ENCODE peak calls at places on chromosomes 11 and 22, in eight cellular contexts. Q is uterus; L is stimulated activated CD4-positive, alpha-beta T cell treated with anti-CD3 and anti-CD28 coated beads, Interleukin-1b, Interleukin-23, amount 100 ng/mL, for 1 hour; C is amniotic epithelial cell; P is HEK293T; K is left colon; W is cardiac fibroblast; H is H7. X is an unnamed sample.

GRCh38 chr11:117678651-117679407 is 118.2 kb downstream of the DSCAML1 start:
- DNase-seq in Q (no peak), L (no peak), C (no peak), P (no peak), K (no peak), W (no peak), H (peak), X (no peak)

GRCh38 chr22:50672471-50673230 is at the start of gene SHANK3:
- DNase-seq in Q (peak), L (no peak), C (no peak), P (peak), K (no peak), W (peak), H (peak), X (no peak)

GRCh38 chr11:61797263-61797944 is 4.7 kb downstream of the FEN1 start:
- DNase-seq in Q (peak), L (peak), C (peak), P (peak), K (peak), W (peak), H (peak), X (peak)

GRCh38 chr11:134485316-134485715 is 73.3 kb upstream of the B3GAT1 start:
- DNase-seq in Q (no peak), L (no peak), C (no peak), P (no peak), K (no peak), W (no peak), H (no peak), X (no peak)

GRCh38 chr11:117837070-117837776 is 12.7 kb upstream of the FXYD2 start:
- DNase-seq in Q (peak), L (no peak), C (no peak), P (no peak), K (no peak), W (no peak), H (no peak), X (no peak)

GRCh38 chr22:39530136-39530535 is 2.4 kb downstream of the RPS19BP1 start:
- DNase-seq in Q (no peak), L (no peak), C (no peak), P (no peak), K (no peak), W (no peak), H (no peak), X (no peak)

GRCh38 chr22:39306456-39307361 is 12.7 kb downstream of the RPL3 start:
- DNase-seq in Q (no peak), L (no peak), C (no peak), P (no peak), K (peak), W (peak), H (peak), X (no peak)

GRCh38 chr22:30314918-30315317 is 11.8 kb downstream of the TBC1D10A start:
- DNase-seq in Q (no peak), L (no peak), C (peak), P (no peak), K (no peak), W (no peak), H (no peak), X (no peak)

GRCh38 chr11:69636512-69636866 is 4.5 kb upstream of the CCND1 start:
- DNase-seq in Q (no peak), L (no peak), C (peak), P (no peak), K (peak), W (peak), H (peak), X (peak)

GRCh38 chr22:30538280-30538679 is 8.3 kb downstream of the SEC14L6 start:
- DNase-seq in Q (no peak), L (no peak), C (peak), P (no peak), K (no peak), W (peak), H (no peak), X (no peak)

GRCh38 chr11:76795936-76796441 is 12.8 kb downstream of the TSKU start:
- DNase-seq in Q (no peak), L (no peak), C (no peak), P (no peak), K (no peak), W (no peak), H (peak), X (no peak)

GRCh38 chr22:39296981-39297489 is 22.4 kb downstream of the RPL3 start:
- DNase-seq in Q (no peak), L (no peak), C (no peak), P (no peak), K (no peak), W (peak), H (peak), X (no peak)

GRCh38 chr22:49382451-49382735 is 445.3 kb downstream of the BRD1 start:
- DNase-seq in Q (no peak), L (no peak), C (no peak), P (no peak), K (no peak), W (no peak), H (no peak), X (no peak)

GRCh38 chr22:33770723-33771122 is 149.6 kb downstream of the LARGE1 start:
- DNase-seq in Q (no peak), L (no peak), C (no peak), P (no peak), K (no peak), W (no peak), H (no peak), X (no peak)

GRCh38 chr22:32158712-32159533 is at the start of gene C22orf42:
- DNase-seq in Q (no peak), L (no peak), C (no peak), P (no peak), K (no peak), W (no peak), H (peak), X (no peak)

GRCh38 chr11:74952752-74953151 is 3.7 kb downstream of the SPCS2 start:
- DNase-seq in Q (no peak), L (no peak), C (no peak), P (no peak), K (no peak), W (no peak), H (no peak), X (no peak)

GRCh38 chr22:33389927-33390326 is 331.7 kb upstream of the SYN3 start:
- DNase-seq in Q (no peak), L (no peak), C (no peak), P (no peak), K (no peak), W (peak), H (no peak), X (no peak)

GRCh38 chr11:122979103-122979814 is 2.4 kb downstream of the BSX start:
- DNase-seq in Q (no peak), L (no peak), C (no peak), P (no peak), K (no peak), W (no peak), H (peak), X (no peak)

GRCh38 chr11:58739725-58740430 is 8.1 kb upstream of the GLYAT start:
- DNase-seq in Q (no peak), L (no peak), C (peak), P (no peak), K (no peak), W (no peak), H (no peak), X (no peak)